ENCODE peak calls at places on chromosomes 13 and 19, in eight cellular contexts. I, X, N, M, R, D, B and S are unnamed samples.

GRCh38 chr19:6126335-6126974 is 9.0 kb upstream of the ACSBG2 start:
- DNase-seq in I (no peak), X (no peak), N (peak; percentile 73), M (peak; percentile 63), R (no peak), D (no peak), B (no peak), S (peak; percentile 75)

GRCh38 chr13:31957772-31958171 is 73.8 kb upstream of the FRY start:
- DNase-seq in I (no peak), X (no peak), N (no peak), M (peak; percentile 13), R (no peak), D (no peak), B (no peak), S (no peak)

GRCh38 chr13:46392967-46393366 is 5.9 kb upstream of the RUBCNL start:
- DNase-seq in I (no peak), X (no peak), N (no peak), M (no peak), R (no peak), D (no peak), B (no peak), S (no peak)

GRCh38 chr19:2800506-2800905 is 15.2 kb downstream of the THOP1 start:
- DNase-seq in I (no peak), X (no peak), N (no peak), M (no peak), R (no peak), D (no peak), B (no peak), S (no peak)

GRCh38 chr19:607301-608154 is 17.8 kb downstream of the HCN2 start:
- DNase-seq in I (no peak), X (no peak), N (no peak), M (no peak), R (no peak), D (no peak), B (no peak), S (no peak)

GRCh38 chr19:4396949-4397783 is 3.2 kb downstream of the SH3GL1 start:
- DNase-seq in I (no peak), X (no peak), N (no peak), M (no peak), R (no peak), D (no peak), B (no peak), S (no peak)

GRCh38 chr19:58558066-58558622 is at the start of gene UBE2M:
- DNase-seq in I (peak; percentile 91), X (no peak), N (peak; percentile 33), M (no peak), R (no peak), D (no peak), B (no peak), S (no peak)

GRCh38 chr19:51311388-51312257 is at the start of gene IGLON5:
- DNase-seq in I (peak; percentile 81), X (no peak), N (no peak), M (no peak), R (no peak), D (no peak), B (no peak), S (no peak)

GRCh38 chr13:29621841-29622240 is 26.4 kb upstream of the SLC7A1 start:
- DNase-seq in I (no peak), X (no peak), N (no peak), M (peak; percentile 3), R (no peak), D (no peak), B (no peak), S (no peak)

GRCh38 chr13:50940509-50940908 is 30.9 kb downstream of the RNASEH2B start:
- DNase-seq in I (no peak), X (no peak), N (no peak), M (no peak), R (no peak), D (no peak), B (no peak), S (no peak)

GRCh38 chr13:67299072-67299635 is 69.0 kb upstream of the PCDH9 start:
- DNase-seq in I (no peak), X (no peak), N (peak; percentile 93), M (peak; percentile 83), R (no peak), D (no peak), B (no peak), S (peak; percentile 37)